ENCODE peak calls at places on chromosomes 2 and 18, in eight cellular contexts. One of them, this sample, is unnamed.

GRCh38 chr18:35478520-35479435 is 19.0 kb downstream of the INO80C start:
- DNase-seq in stimulated activated CD8-positive, alpha-beta memory T cell treated with anti-CD3 and anti-CD28 coated beads, Interleukin-2, amount 100 ng/mL, for 48 hours: no peak
- DNase-seq in NCI-H1105 treated with DMSO at 0.1 percent for 48 hours: no peak
- DNase-seq in NCI-H2029: no peak
- DNase-seq in HFFc6: peak; percentile 80
- DNase-seq in substantia nigra: peak; percentile 14
- DNase-seq in T-helper 1 cell: no peak
- DNase-seq in cardiac fibroblast: peak; percentile 47
- DNase-seq in this sample: peak; percentile 27

GRCh38 chr2:237687666-237688065 is 60.3 kb downstream of the LRRFIP1 start:
- DNase-seq in cardiac fibroblast: peak; percentile 97
- DNase-seq in NCI-H2029: no peak
- DNase-seq in NCI-H1105 treated with DMSO at 0.1 percent for 48 hours: no peak
- DNase-seq in T-helper 1 cell: peak; percentile 83
- DNase-seq in HFFc6: peak; percentile 100
- DNase-seq in substantia nigra: no peak
- DNase-seq in stimulated activated CD8-positive, alpha-beta memory T cell treated with anti-CD3 and anti-CD28 coated beads, Interleukin-2, amount 100 ng/mL, for 48 hours: no peak
- DNase-seq in this sample: no peak

GRCh38 chr18:69935319-69936190 is 12.1 kb downstream of the CD226 start:
- DNase-seq in substantia nigra: no peak
- DNase-seq in NCI-H2029: no peak
- DNase-seq in HFFc6: no peak
- DNase-seq in NCI-H1105 treated with DMSO at 0.1 percent for 48 hours: no peak
- DNase-seq in stimulated activated CD8-positive, alpha-beta memory T cell treated with anti-CD3 and anti-CD28 coated beads, Interleukin-2, amount 100 ng/mL, for 48 hours: peak; percentile 71
- DNase-seq in cardiac fibroblast: no peak
- DNase-seq in T-helper 1 cell: peak; percentile 74
- DNase-seq in this sample: no peak

GRCh38 chr2:109715302-109715937 is 78.7 kb upstream of the RGPD5 start:
- DNase-seq in T-helper 1 cell: no peak
- DNase-seq in cardiac fibroblast: peak; percentile 45
- DNase-seq in HFFc6: no peak
- DNase-seq in substantia nigra: no peak
- DNase-seq in stimulated activated CD8-positive, alpha-beta memory T cell treated with anti-CD3 and anti-CD28 coated beads, Interleukin-2, amount 100 ng/mL, for 48 hours: no peak
- DNase-seq in NCI-H1105 treated with DMSO at 0.1 percent for 48 hours: no peak
- DNase-seq in NCI-H2029: no peak
- DNase-seq in this sample: no peak

GRCh38 chr2:162007447-162008040 is 66.5 kb downstream of the DPP4 start:
- DNase-seq in NCI-H1105 treated with DMSO at 0.1 percent for 48 hours: peak; percentile 6
- DNase-seq in substantia nigra: no peak
- DNase-seq in cardiac fibroblast: peak; percentile 46
- DNase-seq in T-helper 1 cell: no peak
- DNase-seq in stimulated activated CD8-positive, alpha-beta memory T cell treated with anti-CD3 and anti-CD28 coated beads, Interleukin-2, amount 100 ng/mL, for 48 hours: no peak
- DNase-seq in NCI-H2029: no peak
- DNase-seq in HFFc6: no peak
- DNase-seq in this sample: no peak

GRCh38 chr2:48328972-48329723 is 200.8 kb upstream of the STON1 start:
- DNase-seq in HFFc6: no peak
- DNase-seq in T-helper 1 cell: no peak
- DNase-seq in stimulated activated CD8-positive, alpha-beta memory T cell treated with anti-CD3 and anti-CD28 coated beads, Interleukin-2, amount 100 ng/mL, for 48 hours: no peak
- DNase-seq in cardiac fibroblast: no peak
- DNase-seq in substantia nigra: no peak
- DNase-seq in NCI-H2029: peak; percentile 8
- DNase-seq in NCI-H1105 treated with DMSO at 0.1 percent for 48 hours: peak; percentile 50
- DNase-seq in this sample: peak; percentile 77

GRCh38 chr2:216394888-216395287 is 17.4 kb upstream of the SMARCAL1 start:
- DNase-seq in cardiac fibroblast: no peak
- DNase-seq in HFFc6: no peak
- DNase-seq in T-helper 1 cell: no peak
- DNase-seq in NCI-H1105 treated with DMSO at 0.1 percent for 48 hours: no peak
- DNase-seq in NCI-H2029: no peak
- DNase-seq in stimulated activated CD8-positive, alpha-beta memory T cell treated with anti-CD3 and anti-CD28 coated beads, Interleukin-2, amount 100 ng/mL, for 48 hours: no peak
- DNase-seq in substantia nigra: no peak
- DNase-seq in this sample: no peak

GRCh38 chr2:158967731-158968395 is 577 bp upstream of the TANC1 start:
- DNase-seq in stimulated activated CD8-positive, alpha-beta memory T cell treated with anti-CD3 and anti-CD28 coated beads, Interleukin-2, amount 100 ng/mL, for 48 hours: no peak
- DNase-seq in NCI-H1105 treated with DMSO at 0.1 percent for 48 hours: no peak
- DNase-seq in HFFc6: peak; percentile 63
- DNase-seq in T-helper 1 cell: no peak
- DNase-seq in cardiac fibroblast: peak; percentile 62
- DNase-seq in NCI-H2029: no peak
- DNase-seq in substantia nigra: peak; percentile 77
- DNase-seq in this sample: peak; percentile 85

GRCh38 chr18:6561029-6561861 is 146.5 kb upstream of the L3MBTL4 start:
- DNase-seq in NCI-H2029: no peak
- DNase-seq in substantia nigra: no peak
- DNase-seq in T-helper 1 cell: no peak
- DNase-seq in NCI-H1105 treated with DMSO at 0.1 percent for 48 hours: no peak
- DNase-seq in cardiac fibroblast: peak; percentile 86
- DNase-seq in stimulated activated CD8-positive, alpha-beta memory T cell treated with anti-CD3 and anti-CD28 coated beads, Interleukin-2, amount 100 ng/mL, for 48 hours: no peak
- DNase-seq in HFFc6: no peak
- DNase-seq in this sample: no peak

GRCh38 chr2:449246-450067 is 161.6 kb upstream of the ALKAL2 start:
- DNase-seq in cardiac fibroblast: no peak
- DNase-seq in HFFc6: no peak
- DNase-seq in T-helper 1 cell: no peak
- DNase-seq in substantia nigra: no peak
- DNase-seq in stimulated activated CD8-positive, alpha-beta memory T cell treated with anti-CD3 and anti-CD28 coated beads, Interleukin-2, amount 100 ng/mL, for 48 hours: no peak
- DNase-seq in NCI-H1105 treated with DMSO at 0.1 percent for 48 hours: no peak
- DNase-seq in NCI-H2029: peak; percentile 8
- DNase-seq in this sample: no peak

This sample was measured in midbrain.